ENCODE peak calls at places on chromosome 18, in four cellular contexts. E, O, U and W are unnamed samples. For H3K4me1, the result is how much of the 10 kb centered on the place peaks cover.

GRCh38 chr18:36330435-36331049 is 33.0 kb downstream of the FHOD3 start:
- DNase-seq in O (no peak), E (no peak), U (peak), W (no peak)

GRCh38 chr18:74139888-74140287 is 7.7 kb downstream of the FBXO15 start:
- DNase-seq in E (no peak), U (peak), O (no peak), W (no peak)

GRCh38 chr18:22691988-22692710 is 241.0 kb upstream of the RBBP8 start:
- DNase-seq in E (no peak), O (no peak), U (peak), W (no peak)

GRCh38 chr18:50706199-50706598 is 113.6 kb downstream of the MRO start:
- DNase-seq in O (no peak), U (no peak), E (no peak), W (no peak)

GRCh38 chr18:42298744-42299685 is 344.0 kb downstream of the PIK3C3 start:
- DNase-seq in U (peak), O (peak), E (peak), W (peak)

GRCh38 chr18:76376668-76377358 is 118.2 kb downstream of the ZNF516 start:
- DNase-seq in E (no peak), O (no peak), U (no peak), W (no peak)

GRCh38 chr18:55869965-55870585 is 282.1 kb upstream of the TCF4 start:
- DNase-seq in O (peak), U (peak), E (no peak), W (no peak)

GRCh38 chr18:56433919-56434318 is 204.5 kb downstream of the TXNL1 start:
- DNase-seq in O (no peak), U (no peak), E (no peak), W (no peak)

GRCh38 chr18:35038881-35039491 is 2.2 kb upstream of the MAPRE2 start:
- DNase-seq in U (no peak), O (peak), E (no peak), W (no peak)

GRCh38 chr18:25349926-25350560 is 1.9 kb downstream of the ZNF521 start:
- DNase-seq in E (peak), O (peak), U (peak), W (peak)

GRCh38 chr18:37565138-37565984 is at the start of gene CELF4:
- DNase-seq in U (no peak), O (no peak), E (peak), W (no peak)

GRCh38 chr18:2606335-2606734 is 35.0 kb downstream of the NDC80 start:
- DNase-seq in O (no peak), U (no peak), E (no peak), W (no peak)

GRCh38 chr18:38318416-38318815 is 752.8 kb upstream of the CELF4 start:
- DNase-seq in O (no peak), E (no peak), U (no peak), W (no peak)

GRCh38 chr18:5868218-5868904 is 27.0 kb downstream of the TMEM200C start:
- DNase-seq in O (peak), E (peak), U (peak), W (peak)

DNA sequence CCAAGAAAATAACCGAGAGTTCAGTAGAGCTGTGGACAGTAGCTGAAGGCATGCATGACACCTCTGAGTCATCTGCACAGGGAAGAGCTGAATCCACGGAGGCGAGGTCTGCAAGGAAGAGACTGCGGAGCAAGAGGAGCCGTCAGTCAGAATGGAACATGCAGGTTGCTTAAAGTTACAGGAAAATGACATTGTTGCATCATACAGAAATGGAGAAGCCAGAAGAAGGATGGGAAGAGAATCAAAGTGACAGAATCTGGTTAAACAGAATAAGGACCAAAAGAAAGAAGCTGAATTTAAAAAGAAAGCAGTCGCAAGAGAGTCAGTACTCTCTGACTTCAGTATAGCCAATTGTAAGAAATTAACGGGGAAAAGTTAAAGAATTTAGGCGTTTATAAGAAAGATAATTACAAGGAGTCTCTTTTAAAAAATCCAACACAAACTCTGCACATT is 533.8 kb downstream of the ADCYAP1 start:
- DNase-seq in E (no peak), O (no peak), U (no peak), W (no peak)
- H3K4me1 ChIP-seq in E (under half), O (under half), U (under half), W (under half)

GRCh38 chr18:71371951-71372605 is 1083.2 kb downstream of the SOCS6 start:
- DNase-seq in E (no peak), U (no peak), O (no peak), W (no peak)
- H3K27ac ChIP-seq in E (no peak), U (no peak), O (no peak), W (no peak)

GRCh38 chr18:9113468-9114149 is 11.1 kb downstream of the NDUFV2 start:
- DNase-seq in E (no peak), O (no peak), U (no peak), W (no peak)

GRCh38 chr18:9106094-9106493 is 3.6 kb downstream of the NDUFV2 start:
- DNase-seq in O (no peak), U (no peak), E (no peak), W (no peak)

GRCh38 chr18:9108911-9109310 is 6.4 kb downstream of the NDUFV2 start:
- DNase-seq in U (no peak), O (no peak), E (no peak), W (no peak)

GRCh38 chr18:9106800-9107574 is 4.5 kb downstream of the NDUFV2 start:
- DNase-seq in E (peak), U (no peak), O (no peak), W (no peak)

GRCh38 chr18:9109523-9109922 is 7.0 kb downstream of the NDUFV2 start:
- DNase-seq in O (no peak), E (no peak), U (peak), W (no peak)
- H3K4me1 ChIP-seq in O (half or more), E (half or more), U (under half), W (under half)

GRCh38 chr18:49608892-49609291 is 47.0 kb downstream of the LIPG start:
- DNase-seq in O (no peak), E (no peak), U (no peak), W (no peak)
- H3K27ac ChIP-seq in O (no peak), E (no peak), U (no peak), W (no peak)

DNA sequence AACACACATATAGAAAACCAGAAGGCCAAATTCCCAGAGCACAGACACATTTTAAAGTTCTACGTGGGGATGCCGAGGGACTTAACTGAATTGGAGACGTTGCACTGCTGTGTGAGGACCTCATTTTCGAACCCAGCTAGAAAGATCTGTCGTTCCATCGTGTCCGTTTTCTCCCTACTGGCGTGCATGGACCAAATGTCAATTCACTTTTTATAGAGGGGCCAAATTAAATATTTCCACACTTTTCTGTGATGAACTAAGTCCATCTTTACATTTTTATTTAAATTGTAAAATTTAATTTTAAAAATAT is 690 bp upstream of the TSHZ1 start:
- DNase-seq in E (peak), O (no peak), U (no peak), W (no peak)
- H3K4me1 ChIP-seq in E (under half), O (half or more), U (under half), W (under half)

GRCh38 chr18:31229829-31230228 is 67.2 kb upstream of the DSC1 start:
- DNase-seq in E (no peak), U (no peak), O (no peak), W (no peak)

GRCh38 chr18:31232000-31232399 is 69.3 kb upstream of the DSC1 start:
- DNase-seq in E (no peak), O (no peak), U (no peak), W (no peak)

GRCh38 chr18:31232779-31233424 is 70.2 kb upstream of the DSC1 start:
- DNase-seq in U (no peak), O (no peak), E (no peak), W (no peak)

GRCh38 chr18:31227497-31228229 is 65.0 kb upstream of the DSC1 start:
- DNase-seq in U (no peak), O (no peak), E (no peak), W (no peak)

DNA sequence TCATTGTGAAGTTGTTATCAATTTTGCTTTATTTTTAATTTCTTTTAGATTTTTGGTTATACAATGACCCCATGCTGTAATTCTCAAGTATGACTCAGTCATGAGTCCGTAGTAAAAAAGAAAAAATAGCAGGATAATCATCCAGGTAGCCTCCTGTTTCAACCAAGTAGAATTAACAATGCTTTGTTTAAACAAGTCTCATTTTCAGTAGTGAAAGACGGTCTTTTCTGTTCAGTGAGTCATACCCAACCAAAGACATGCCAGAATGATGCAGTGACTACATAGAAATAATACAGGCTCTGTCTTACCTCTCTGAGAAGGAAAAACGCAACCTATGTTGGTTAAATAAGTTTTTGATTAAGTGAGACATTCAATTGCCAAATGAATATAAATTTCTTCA is 67.8 kb upstream of the DSC1 start:
- DNase-seq in E (no peak), O (no peak), U (peak), W (no peak)
- H3K27ac ChIP-seq in E (no peak), O (no peak), U (no peak), W (no peak)

DNA sequence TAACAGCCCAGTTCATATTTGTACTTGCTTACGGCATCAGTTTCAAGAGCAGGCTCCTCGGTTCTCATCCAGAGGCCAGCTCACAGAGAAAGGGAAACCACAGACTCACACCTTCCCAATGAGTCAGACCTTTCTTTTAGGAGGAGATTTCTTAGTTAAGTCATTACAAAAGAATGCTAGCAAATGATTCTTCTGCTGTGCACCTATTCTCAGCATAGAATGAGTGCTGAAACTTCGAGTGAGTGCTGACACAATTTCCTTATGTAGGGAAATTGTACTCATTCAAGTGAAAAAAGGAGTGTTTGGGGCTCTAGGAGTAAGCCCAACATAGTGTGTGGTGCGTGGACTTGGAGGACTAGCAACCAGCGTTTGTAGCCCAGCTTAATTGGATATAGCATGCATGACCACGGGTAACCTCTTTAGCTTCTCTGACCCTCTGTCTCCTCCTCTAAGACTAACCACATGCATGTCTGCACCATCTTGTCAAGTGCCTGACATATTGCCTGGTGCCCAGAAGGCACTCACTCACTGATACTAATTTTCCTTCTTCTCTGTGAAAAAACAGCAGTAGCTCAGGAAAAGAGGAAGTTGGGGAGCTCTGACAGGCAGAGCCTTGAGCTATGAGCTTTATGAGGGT is 87.0 kb downstream of the ALPK2 start:
- DNase-seq in U (peak), O (no peak), E (no peak), W (peak)
- H3K4me1 ChIP-seq in U (under half), O (half or more), E (under half), W (under half)

DNA sequence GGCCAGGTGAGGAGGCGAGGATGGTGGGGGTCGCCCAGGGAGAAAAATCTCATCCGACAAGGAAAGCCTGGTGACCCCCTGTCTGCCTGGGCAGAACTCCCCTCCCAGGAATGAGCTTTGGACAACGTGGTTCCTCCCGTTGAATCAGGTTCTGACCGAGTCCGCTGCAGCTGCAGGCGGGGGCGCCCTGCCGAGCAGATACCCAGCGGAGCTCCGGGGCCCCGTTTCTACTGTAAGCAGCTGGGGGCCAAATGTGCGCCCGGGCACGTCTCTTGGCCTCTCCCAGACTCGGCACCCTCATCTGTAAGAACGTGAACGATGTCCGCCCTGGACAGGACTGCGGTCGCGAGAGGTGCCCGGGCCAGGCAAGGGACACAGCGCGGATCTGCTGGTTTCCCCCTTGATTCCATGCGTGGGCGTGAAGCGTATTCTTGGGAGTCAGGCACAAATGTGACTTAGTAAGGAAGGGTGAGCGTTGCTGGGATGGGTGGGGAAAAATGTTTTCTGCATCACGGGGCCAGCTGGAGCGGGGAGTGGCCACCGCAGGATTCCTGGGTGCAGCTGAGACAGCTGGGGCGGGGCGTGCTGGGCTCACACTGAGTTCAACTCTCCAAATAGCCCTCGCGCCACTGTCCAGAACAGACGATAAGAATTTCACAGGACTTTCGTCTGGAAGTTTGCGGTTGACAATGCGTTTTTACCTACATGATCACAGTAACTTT is 20.2 kb upstream of the TUBB6 start:
- DNase-seq in O (peak), U (peak), E (peak), W (peak)
- H3K27ac ChIP-seq in O (peak), U (peak), E (no peak), W (no peak)

DNA sequence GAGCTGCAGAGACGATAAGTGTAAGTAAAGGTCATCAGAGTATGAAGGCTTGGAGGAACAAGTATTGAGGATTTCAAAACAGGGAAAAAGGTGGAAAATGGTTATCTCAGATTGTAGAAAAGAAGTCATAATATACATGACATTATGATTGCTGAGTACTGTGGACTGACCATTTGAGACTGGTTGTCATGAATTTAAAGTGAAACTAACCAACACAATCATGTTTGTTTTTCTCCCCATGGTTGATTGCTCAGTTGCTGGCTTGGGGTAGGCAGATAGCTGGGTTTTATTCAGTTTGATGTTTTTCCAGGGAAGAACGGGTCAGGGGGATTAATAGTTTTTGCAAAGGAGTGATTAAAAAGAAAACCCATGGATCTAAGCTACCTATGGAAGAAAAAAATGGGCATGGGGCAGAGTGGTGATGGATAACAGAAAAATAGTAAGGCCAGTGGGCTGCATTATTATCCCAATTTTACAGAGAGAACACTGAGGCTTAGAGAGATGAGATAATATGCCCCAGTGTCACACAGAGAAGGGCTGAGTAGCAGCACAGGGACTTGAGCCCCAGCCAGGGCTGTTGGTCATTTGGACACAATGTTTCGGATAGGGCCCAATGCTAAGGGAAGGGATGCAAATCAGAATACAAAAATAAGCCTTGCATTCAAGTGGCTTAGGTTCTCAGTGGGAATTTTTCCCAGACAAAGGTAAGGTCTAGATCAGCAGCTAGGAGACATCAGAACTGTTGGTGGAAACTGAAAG is 885.7 kb downstream of the DCC start:
- DNase-seq in E (no peak), O (no peak), U (no peak), W (no peak)
- H3K4me1 ChIP-seq in E (under half), O (under half), U (under half), W (under half)